ENCODE peak calls at places on chromosomes 5 and 9, in four cellular contexts. P is CD8-positive, alpha-beta T cell; D is IMR-90; Q is heart left ventricle. G is an unnamed sample. For H3K4me1, the result is how much of the 10 kb centered on the place peaks cover.

GRCh38 chr5:110268283-110268682 is 458.2 kb downstream of the TMEM232 start:
- DNase-seq in P (no peak), D (no peak), Q (no peak), G (no peak)

GRCh38 chr9:78892769-78893168 is 595.8 kb downstream of the PSAT1 start:
- DNase-seq in P (no peak), D (no peak), Q (no peak), G (no peak)

GRCh38 chr9:34500623-34501267 is 22.0 kb downstream of the ENHO start:
- DNase-seq in P (peak), D (peak), Q (peak), G (peak)

GRCh38 chr5:35856186-35857003 is at the start of gene IL7R:
- DNase-seq in P (no peak), D (peak), Q (no peak), G (no peak)

GRCh38 chr5:145521066-145521465 is 314.1 kb downstream of the PRELID2 start:
- DNase-seq in P (no peak), D (no peak), Q (no peak), G (no peak)

GRCh38 chr5:76402251-76402879 is 720 bp upstream of the IQGAP2 start:
- DNase-seq in P (peak), D (no peak), Q (peak), G (no peak)

GRCh38 chr5:134446938-134447337 is 35.3 kb upstream of the CDKN2AIPNL start:
- DNase-seq in P (no peak), D (no peak), Q (no peak), G (no peak)

GRCh38 chr5:141850183-141850768 is 27.9 kb downstream of the PCDH1 start:
- DNase-seq in P (no peak), D (peak), Q (no peak), G (no peak)

GRCh38 chr5:112692472-112692871 is 45.2 kb upstream of the APC start:
- DNase-seq in P (no peak), D (no peak), Q (no peak), G (no peak)

GRCh38 chr9:78261403-78262001 is 25.6 kb downstream of the CEP78 start:
- DNase-seq in P (no peak), D (peak), Q (no peak), G (no peak)

GRCh38 chr5:3345195-3345594 is 250.4 kb upstream of the IRX1 start:
- DNase-seq in P (no peak), D (no peak), Q (no peak), G (no peak)

GRCh38 chr9:108273988-108274387 is 581.8 kb downstream of the ACTL7B start:
- DNase-seq in P (no peak), D (no peak), Q (no peak), G (no peak)

GRCh38 chr9:21690561-21690960 is 111.9 kb upstream of the MTAP start:
- DNase-seq in P (no peak), D (peak), Q (no peak), G (no peak)

GRCh38 chr9:124348831-124349230 is 66.4 kb downstream of the PSMB7 start:
- DNase-seq in P (no peak), D (no peak), Q (peak), G (peak)

GRCh38 chr9:109035684-109036423 is 22.6 kb upstream of the CTNNAL1 start:
- DNase-seq in P (no peak), D (peak), Q (peak), G (peak)

GRCh38 chr9:135098400-135099105 is 11.1 kb downstream of the OLFM1 start:
- DNase-seq in P (no peak), D (no peak), Q (no peak), G (no peak)

GRCh38 chr9:117188394-117188793 is 226.5 kb downstream of the ASTN2 start:
- DNase-seq in P (no peak), D (no peak), Q (no peak), G (no peak)

GRCh38 chr5:102090770-102091169 is 205.3 kb downstream of the SLCO4C1 start:
- DNase-seq in P (no peak), D (no peak), Q (no peak), G (no peak)

GRCh38 chr9:5357431-5358105 is 17.9 kb upstream of the RLN1 start:
- DNase-seq in P (no peak), D (no peak), Q (peak), G (no peak)

GRCh38 chr9:89353989-89354388 is 35.7 kb downstream of the SECISBP2 start:
- DNase-seq in P (no peak), D (no peak), Q (no peak), G (no peak)

GRCh38 chr5:134873494-134873893 is 677 bp upstream of the TXNDC15 start:
- DNase-seq in P (no peak), D (no peak), Q (no peak), G (no peak)

GRCh38 chr5:180690562-180690961 is 41.2 kb upstream of the FLT4 start:
- DNase-seq in P (no peak), D (no peak), Q (no peak), G (no peak)

GRCh38 chr5:62954578-62954977 is 376.0 kb downstream of the LRRC70 start:
- DNase-seq in P (no peak), D (no peak), Q (no peak), G (no peak)

GRCh38 chr9:104907278-104907951 is 20.5 kb downstream of the ABCA1 start:
- DNase-seq in P (no peak), D (peak), Q (peak), G (no peak)

GRCh38 chr5:87147441-87147840 is 120.2 kb upstream of the RASA1 start:
- DNase-seq in P (no peak), D (peak), Q (no peak), G (no peak)

GRCh38 chr9:121816845-121817450 is 165.5 kb downstream of the DAB2IP start:
- DNase-seq in P (no peak), D (no peak), Q (no peak), G (no peak)

GRCh38 chr9:36836486-36836885 is 197.6 kb downstream of the PAX5 start:
- DNase-seq in P (no peak), D (no peak), Q (no peak), G (no peak)

GRCh38 chr5:59673438-59674058 is 220.0 kb downstream of the PDE4D start:
- DNase-seq in P (no peak), D (peak), Q (no peak), G (no peak)

GRCh38 chr5:173742432-173742816 is 126.0 kb upstream of the BOD1 start:
- DNase-seq in P (no peak), D (no peak), Q (no peak), G (no peak)
- H3K4me1 ChIP-seq in P (under half), D (under half), Q (under half), G (under half)

GRCh38 chr9:115740986-115741385 is 412.6 kb upstream of the PAPPA start:
- DNase-seq in P (no peak), D (no peak), Q (no peak), G (no peak)
- H3K4me1 ChIP-seq in P (under half), D (under half), Q (under half), G (under half)

GRCh38 chr5:158433634-158434033 is 574.7 kb upstream of the CLINT1 start:
- DNase-seq in P (no peak), D (no peak), Q (no peak), G (no peak)
- H3K4me1 ChIP-seq in P (under half), D (under half), Q (under half), G (under half)

DNA sequence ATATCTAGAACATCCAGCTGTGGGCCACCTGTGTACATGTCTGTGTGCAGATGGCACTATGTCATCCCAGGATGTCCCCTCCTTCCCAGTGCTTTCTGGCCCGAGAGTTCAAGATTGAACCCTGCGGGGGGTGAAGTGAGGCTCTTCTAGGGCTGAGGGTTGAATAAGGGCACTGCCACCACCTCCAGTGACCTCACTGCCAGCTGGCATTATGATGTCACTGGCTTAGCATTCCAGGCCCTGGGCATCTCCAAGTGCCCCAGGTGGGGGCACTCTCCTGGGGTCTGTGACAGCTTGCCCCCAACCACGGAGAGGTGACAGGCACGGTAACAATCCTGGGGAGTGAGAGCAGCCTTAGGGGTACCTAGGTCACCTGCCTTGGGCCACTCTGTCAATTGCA is 27.1 kb downstream of the CXXC5 start:
- DNase-seq in P (no peak), D (no peak), Q (no peak), G (no peak)
- H3K4me1 ChIP-seq in P (under half), D (under half), Q (half or more), G (half or more)

DNA sequence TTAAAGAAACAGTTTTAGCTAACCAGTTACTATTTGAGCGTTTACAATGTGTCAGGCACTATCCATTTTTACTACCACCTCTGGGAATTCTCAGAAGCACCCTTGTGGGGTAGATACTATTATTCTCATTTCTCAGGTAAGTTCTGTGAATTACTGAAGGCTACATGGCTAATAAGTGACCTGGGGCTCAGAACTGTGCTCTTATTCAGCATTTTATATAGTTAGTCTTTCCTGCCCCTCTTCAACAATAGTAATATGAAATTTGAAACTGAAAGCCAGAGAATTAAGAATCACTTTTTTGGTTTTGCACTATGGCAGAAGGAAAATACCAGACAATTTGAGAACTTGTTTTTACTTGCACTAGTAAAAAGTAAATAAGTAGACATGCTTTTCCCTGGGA is 11.8 kb downstream of the ELL2 start:
- DNase-seq in P (no peak), D (no peak), Q (no peak), G (no peak)
- H3K4me1 ChIP-seq in P (under half), D (under half), Q (under half), G (under half)

GRCh38 chr5:172573986-172574844 is 66.8 kb upstream of the NEURL1B start:
- DNase-seq in P (no peak), D (no peak), Q (no peak), G (no peak)
- H3K4me1 ChIP-seq in P (under half), D (under half), Q (under half), G (under half)

GRCh38 chr5:81898403-81898802 is 73.4 kb upstream of the ATG10 start:
- DNase-seq in P (no peak), D (no peak), Q (no peak), G (no peak)
- H3K4me1 ChIP-seq in P (under half), D (under half), Q (under half), G (under half)

GRCh38 chr5:158992104-158992740 is 107.5 kb downstream of the EBF1 start:
- DNase-seq in P (no peak), D (no peak), Q (no peak), G (no peak)

GRCh38 chr5:158990979-158991378 is 108.7 kb downstream of the EBF1 start:
- DNase-seq in P (no peak), D (no peak), Q (no peak), G (no peak)

GRCh38 chr5:158988987-158989624 is 110.6 kb downstream of the EBF1 start:
- DNase-seq in P (no peak), D (no peak), Q (no peak), G (no peak)

GRCh38 chr5:158987231-158987630 is 112.5 kb downstream of the EBF1 start:
- DNase-seq in P (no peak), D (no peak), Q (no peak), G (no peak)

GRCh38 chr5:158991391-158991790 is 108.3 kb downstream of the EBF1 start:
- DNase-seq in P (no peak), D (peak), Q (no peak), G (no peak)
- H3K4me1 ChIP-seq in P (under half), D (under half), Q (under half), G (under half)